ENCODE peak calls at places on chromosomes 11 and 22, in four cellular contexts. D is colonic mucosa, W is SK-N-SH, E is transverse colon. N is an unnamed sample.

GRCh38 chr11:10441652-10442503 is 13.2 kb upstream of the AMPD3 start:
- DNase-seq in D (no peak), E (no peak), W (no peak), N (no peak)

GRCh38 chr22:48276933-48277867 is 1514.8 kb downstream of the TBC1D22A start:
- DNase-seq in W (no peak), E (peak), D (peak), N (no peak)

GRCh38 chr11:72225411-72225951 is 914 bp downstream of the INPPL1 start:
- DNase-seq in D (no peak), W (peak), E (no peak), N (no peak)

GRCh38 chr11:115637842-115638241 is 133.6 kb upstream of the CADM1 start:
- DNase-seq in D (no peak), E (no peak), W (no peak), N (no peak)

GRCh38 chr11:11661356-11662040 is 39.7 kb upstream of the GALNT18 start:
- DNase-seq in D (no peak), W (no peak), E (no peak), N (peak)

GRCh38 chr22:29716814-29717213 is 3.0 kb upstream of the CABP7 start:
- DNase-seq in D (peak), W (no peak), E (peak), N (no peak)

GRCh38 chr11:120462825-120463224 is 48.7 kb upstream of the GRIK4 start:
- DNase-seq in W (no peak), E (no peak), D (no peak), N (no peak)

GRCh38 chr11:62678433-62678769 is 472 bp downstream of the UBXN1 start:
- DNase-seq in E (no peak), D (no peak), W (no peak), N (no peak)

GRCh38 chr11:76794371-76795284 is 11.5 kb downstream of the TSKU start:
- DNase-seq in D (no peak), W (no peak), E (no peak), N (no peak)

GRCh38 chr11:19711911-19712280 is 741 bp upstream of the NAV2 start:
- DNase-seq in D (peak), E (peak), W (no peak), N (no peak)

GRCh38 chr11:23954317-23954716 is 542.5 kb upstream of the LUZP2 start:
- DNase-seq in D (no peak), E (no peak), W (no peak), N (no peak)

GRCh38 chr11:107792049-107792443 is 66.5 kb downstream of the SLC35F2 start:
- DNase-seq in D (no peak), E (no peak), W (peak), N (no peak)

GRCh38 chr11:45412033-45412432 is 125.9 kb upstream of the SYT13 start:
- DNase-seq in W (peak), E (no peak), D (no peak), N (peak)

GRCh38 chr11:112165049-112165448 is 1.2 kb upstream of the IL18 start:
- DNase-seq in D (no peak), E (no peak), W (no peak), N (no peak)

GRCh38 chr11:82792822-82793569 is 59.3 kb upstream of the FAM181B start:
- DNase-seq in E (no peak), W (no peak), D (no peak), N (no peak)

GRCh38 chr22:19663286-19663815 is 51.0 kb upstream of the SEPTIN5 start:
- DNase-seq in W (peak), D (peak), E (peak), N (peak)

GRCh38 chr11:63939351-63939920 is 634 bp downstream of the NAA40 start:
- DNase-seq in W (no peak), D (peak), E (peak), N (no peak)

GRCh38 chr22:42699281-42699681 is 21.4 kb downstream of the A4GALT start:
- DNase-seq in D (no peak), E (no peak), W (no peak), N (no peak)

GRCh38 chr22:25661067-25661466 is 80.9 kb upstream of the MYO18B start:
- DNase-seq in E (no peak), D (no peak), W (peak), N (no peak)

GRCh38 chr22:43540570-43540969 is 128.8 kb downstream of the MPPED1 start:
- DNase-seq in D (no peak), W (no peak), E (no peak), N (no peak)

GRCh38 chr22:42884616-42885375 is 27.7 kb upstream of the ARFGAP3 start:
- DNase-seq in W (no peak), E (no peak), D (no peak), N (no peak)

GRCh38 chr11:47412152-47412746 is 3.9 kb downstream of the SLC39A13 start:
- DNase-seq in D (peak), E (peak), W (peak), N (peak)

GRCh38 chr22:47681766-47682165 is 919.3 kb downstream of the TBC1D22A start:
- DNase-seq in D (no peak), E (no peak), W (no peak), N (no peak)

GRCh38 chr22:42432020-42432596 is at the start of gene NFAM1:
- DNase-seq in D (peak), E (peak), W (no peak), N (peak)

GRCh38 chr11:70016666-70017347 is 61.3 kb upstream of the ANO1 start:
- DNase-seq in D (no peak), W (no peak), E (no peak), N (no peak)

GRCh38 chr11:44852159-44852707 is 98.5 kb downstream of the TP53I11 start:
- DNase-seq in E (no peak), D (no peak), W (no peak), N (no peak)

GRCh38 chr11:120750647-120751419 is 239.3 kb downstream of the GRIK4 start:
- DNase-seq in D (no peak), W (no peak), E (no peak), N (no peak)

GRCh38 chr22:11627798-11628650 is 3900.0 kb upstream of the OR11H1 start:
- DNase-seq in E (no peak), D (no peak), W (peak), N (no peak)

GRCh38 chr11:3605279-3605662 is 36.5 kb downstream of the ART5 start:
- DNase-seq in E (no peak), D (no peak), W (no peak), N (no peak)

GRCh38 chr22:27801197-27801615 is 350 bp downstream of the MN1 start:
- DNase-seq in D (no peak), E (peak), W (peak), N (peak)

GRCh38 chr22:41826001-41826400 is 6.9 kb upstream of the SREBF2 start:
- DNase-seq in E (no peak), W (no peak), D (no peak), N (no peak)

GRCh38 chr11:59025097-59025496 is 61.0 kb upstream of the GLYATL1B start:
- DNase-seq in D (peak), E (peak), W (no peak), N (no peak)

DNA sequence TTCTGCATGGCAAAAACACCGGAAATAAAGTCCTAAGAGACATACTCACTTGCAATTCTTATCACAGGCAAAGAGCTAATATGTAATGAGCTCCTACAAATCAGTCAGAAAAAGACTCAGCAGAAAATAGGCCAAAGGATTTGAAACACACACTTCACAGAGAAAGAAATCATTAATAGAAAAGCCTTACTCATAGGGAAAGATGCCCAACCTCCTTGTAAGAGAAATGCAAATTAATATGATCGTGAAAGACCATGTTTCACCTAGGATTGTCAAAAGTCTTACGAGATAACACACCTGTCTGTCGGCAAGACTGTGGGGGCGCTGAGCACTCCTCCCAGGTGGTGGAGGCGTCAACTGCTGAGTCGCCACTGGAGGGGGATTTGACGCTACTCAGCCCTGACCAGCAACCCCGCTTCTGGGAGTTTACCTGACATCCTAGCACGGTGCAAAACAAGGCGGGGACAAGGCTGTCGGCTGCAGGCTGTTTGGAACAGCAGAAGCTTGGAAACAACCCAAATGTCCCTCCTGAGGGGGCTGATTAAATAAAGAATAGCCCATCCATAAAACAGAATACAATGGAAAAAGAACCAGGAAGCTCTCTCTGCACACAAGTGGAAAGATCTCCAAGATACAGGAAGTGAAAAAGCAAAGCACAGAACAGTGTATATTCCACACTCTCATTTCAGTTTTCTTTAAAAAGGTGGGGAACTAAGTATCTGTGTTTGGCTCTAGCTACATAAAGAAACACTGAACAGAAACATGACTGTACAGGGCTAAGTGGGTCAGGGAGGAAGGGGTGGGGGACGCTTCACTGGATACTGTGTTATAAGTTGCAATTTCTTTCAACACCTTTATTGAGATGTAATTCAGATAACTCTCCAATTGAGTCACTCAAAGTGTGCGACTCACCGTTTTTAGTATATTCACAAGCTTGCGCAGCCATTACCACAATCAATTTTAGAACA is 11.5 kb downstream of the CSNK1E start:
- DNase-seq in W (no peak), D (peak), E (peak), N (peak)
- TF ChIP-seq CTCF in W (no peak), D (no peak), E (peak), N (peak)

GRCh38 chr11:68950268-68950667 is 30.5 kb downstream of the MRGPRD start:
- DNase-seq in D (no peak), W (peak), E (no peak), N (peak)
- TF ChIP-seq CTCF in D (no peak), W (peak), E (no peak), N (peak)

DNA sequence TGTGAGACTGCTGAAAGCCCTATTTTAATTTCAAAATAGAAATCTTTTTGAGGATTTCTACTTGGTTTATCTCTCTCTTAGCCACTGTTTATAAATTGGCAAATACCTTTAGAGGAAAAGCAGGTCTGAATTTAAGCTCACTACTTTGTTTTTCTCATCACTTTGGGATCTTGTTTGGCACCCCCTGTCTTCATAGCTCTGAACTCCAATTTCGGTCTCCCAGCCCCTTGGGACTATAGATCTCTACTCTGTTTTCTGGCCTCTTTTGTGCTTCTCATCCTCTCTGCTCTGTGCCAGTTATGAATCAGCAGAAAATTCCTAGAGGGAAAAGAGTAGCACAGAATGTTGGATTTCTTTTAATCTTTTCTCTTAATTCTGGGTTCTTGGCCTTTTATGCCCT is 118.3 kb downstream of the CYP2R1 start:
- DNase-seq in W (no peak), E (no peak), D (no peak), N (no peak)
- TF ChIP-seq CTCF in W (peak), E (no peak), D (no peak), N (peak)

DNA sequence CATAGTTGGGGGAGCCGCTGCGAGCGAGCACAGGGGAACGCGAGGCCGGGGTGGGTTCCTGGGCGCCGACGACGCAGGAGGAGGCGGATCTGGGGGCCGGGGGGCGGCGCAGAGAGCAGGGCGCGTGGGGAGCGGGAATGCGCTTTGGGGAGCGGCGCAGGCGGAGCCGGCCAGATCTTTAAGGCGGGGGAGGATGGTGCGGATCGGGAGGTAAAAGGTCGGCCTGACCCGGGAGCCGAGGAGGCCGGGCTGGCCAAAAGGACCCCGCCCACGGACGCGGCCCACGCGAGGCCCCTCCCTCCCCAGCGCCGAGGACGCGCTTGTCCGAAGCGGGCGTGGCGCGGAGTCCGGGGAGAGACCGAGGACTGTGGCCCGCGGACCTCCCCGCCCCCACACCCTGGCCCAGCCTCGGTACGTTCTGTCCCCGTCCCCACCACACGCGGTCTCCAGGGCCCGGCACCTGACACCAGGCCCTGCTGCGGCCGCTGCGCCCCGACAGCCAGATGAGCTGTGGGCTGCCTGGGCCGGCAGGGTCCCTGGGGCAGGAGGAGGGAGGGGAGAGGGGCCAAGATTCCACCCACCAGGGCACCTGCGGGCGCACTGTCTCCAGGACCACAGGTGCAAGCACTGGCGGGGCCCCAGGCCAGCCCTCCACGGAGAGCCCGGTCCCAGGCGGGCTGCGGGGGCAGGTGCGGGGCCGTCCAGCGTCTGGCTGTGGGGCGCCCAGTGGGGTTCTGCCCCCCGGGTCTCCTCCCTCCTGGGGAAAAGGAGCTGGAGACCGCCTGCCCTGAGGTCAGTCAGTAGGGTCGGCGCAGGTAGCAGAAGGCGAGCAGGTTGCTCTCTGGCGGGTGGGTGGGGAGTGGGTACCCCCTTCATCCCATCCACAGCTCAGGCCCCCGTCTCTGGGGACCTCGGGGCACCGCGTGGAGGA is 10.9 kb downstream of the PIM3 start:
- DNase-seq in D (peak), W (peak), E (peak), N (no peak)
- TF ChIP-seq CTCF in D (no peak), W (no peak), E (no peak), N (no peak)

DNA sequence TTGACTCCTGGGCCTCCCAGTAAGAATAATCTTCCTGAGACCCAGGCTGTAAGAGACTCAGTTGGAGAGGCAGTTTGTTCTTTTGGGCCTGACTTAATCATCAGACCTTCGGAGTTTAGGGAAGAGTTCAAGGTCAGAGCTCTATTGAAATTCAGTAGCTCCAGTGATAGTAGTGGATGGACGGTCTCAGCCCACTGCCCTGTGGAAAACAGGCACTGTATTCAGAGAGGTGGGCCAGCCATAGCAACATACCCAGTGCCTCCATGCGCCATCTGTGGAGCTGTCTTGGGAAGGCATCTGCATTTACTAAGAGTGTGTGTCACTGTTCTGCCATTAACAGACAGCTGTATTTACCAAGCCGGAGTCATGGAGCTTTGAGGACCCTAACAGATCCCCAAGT is 2.9 kb downstream of the SMARCB1 start:
- DNase-seq in E (no peak), W (peak), D (no peak), N (no peak)
- TF ChIP-seq CTCF in E (no peak), W (no peak), D (no peak), N (peak)

GRCh38 chr11:74839971-74840370 is 91.3 kb downstream of the RNF169 start:
- DNase-seq in D (no peak), E (no peak), W (no peak), N (no peak)

GRCh38 chr11:74844072-74844471 is 95.4 kb downstream of the RNF169 start:
- DNase-seq in D (no peak), E (no peak), W (no peak), N (no peak)

GRCh38 chr11:74844865-74845264 is 96.2 kb downstream of the RNF169 start:
- DNase-seq in E (no peak), D (no peak), W (no peak), N (no peak)

GRCh38 chr11:74840486-74840885 is 91.8 kb downstream of the RNF169 start:
- DNase-seq in D (no peak), E (no peak), W (no peak), N (no peak)

GRCh38 chr11:74842967-74843366 is 94.3 kb downstream of the RNF169 start:
- DNase-seq in D (no peak), W (no peak), E (no peak), N (no peak)
- TF ChIP-seq CTCF in D (no peak), W (no peak), E (no peak), N (peak)

DNA sequence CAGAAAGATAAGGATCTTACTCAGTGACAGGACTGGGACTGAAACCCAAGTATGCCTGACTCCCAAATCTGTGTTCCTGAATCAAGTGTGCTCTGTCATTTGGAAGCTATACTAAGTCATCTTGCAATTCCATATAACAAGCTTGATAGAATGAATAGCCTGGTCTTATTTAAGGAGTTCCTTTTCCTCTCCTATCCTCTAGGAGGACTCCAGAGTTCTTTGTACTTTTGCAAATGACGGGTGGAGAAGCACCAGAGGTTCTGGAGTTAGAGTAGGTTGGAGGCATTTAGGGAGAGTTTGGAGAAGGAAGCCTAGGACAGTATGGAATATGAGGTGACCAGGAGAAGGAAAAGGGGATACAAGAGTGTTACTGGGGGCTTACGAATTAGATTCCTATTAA is 92.9 kb upstream of the RCN1 start:
- DNase-seq in E (no peak), D (no peak), W (no peak), N (no peak)
- TF ChIP-seq CTCF in E (no peak), D (no peak), W (no peak), N (no peak)

GRCh38 chr11:109641549-109641948 is 219.6 kb downstream of the C11orf87 start:
- DNase-seq in D (no peak), E (no peak), W (no peak), N (no peak)
- TF ChIP-seq CTCF in D (no peak), E (no peak), W (no peak), N (no peak)

DNA sequence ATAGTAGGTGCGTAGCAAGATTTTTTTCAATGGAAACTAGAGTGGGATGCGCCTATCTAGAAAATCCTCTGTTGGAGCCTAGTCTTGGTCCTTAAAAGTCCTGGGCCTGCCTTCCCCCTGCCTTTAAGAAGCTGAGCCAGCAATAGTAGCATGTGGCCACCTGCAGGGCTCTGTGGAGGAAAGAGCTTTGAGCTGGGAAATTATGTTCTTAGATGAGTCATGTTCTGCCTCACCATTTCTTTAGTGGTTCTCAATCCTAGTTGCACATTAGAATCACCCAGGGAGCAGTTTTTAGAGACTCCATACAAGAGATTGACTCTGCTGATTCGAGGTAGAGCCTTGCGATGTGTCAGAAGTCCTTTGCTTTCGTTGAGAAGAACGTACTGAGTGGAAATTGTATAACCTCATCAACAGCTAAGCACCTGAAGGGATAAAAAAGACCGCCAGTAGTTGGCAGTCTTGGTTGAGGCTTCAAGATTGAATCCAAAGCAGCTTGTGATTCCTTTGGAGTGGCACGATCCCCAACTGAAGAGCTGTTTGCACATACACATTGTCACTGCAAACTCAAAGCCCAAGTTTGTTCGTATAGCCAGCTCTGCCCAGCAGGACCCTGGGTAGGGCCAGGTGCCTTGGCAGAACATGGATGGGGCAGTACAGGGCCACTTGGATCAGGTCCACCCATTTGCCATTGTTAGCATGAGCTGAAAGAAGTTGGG is 133.3 kb downstream of the COMMD9 start:
- DNase-seq in E (no peak), D (no peak), W (no peak), N (no peak)
- TF ChIP-seq CTCF in E (no peak), D (no peak), W (no peak), N (no peak)